ENCODE peak calls at places on chromosomes 13 and 19, in four cellular contexts. J is CD8-positive, alpha-beta T cell; P is upper lobe of right lung; N is tibial nerve. U is an unnamed sample.

GRCh38 chr13:100491164-100491847 is 97.3 kb downstream of the GGACT start:
- DNase-seq in J (no peak), P (no peak), N (peak), U (peak)

GRCh38 chr13:35107535-35107934 is 165.5 kb downstream of the NBEA start:
- DNase-seq in J (no peak), P (no peak), N (no peak), U (no peak)

GRCh38 chr19:49210108-49210900 is 52.7 kb downstream of the TRPM4 start:
- DNase-seq in J (peak), P (peak), N (peak), U (peak)

GRCh38 chr13:48828962-48829405 is 146.7 kb upstream of the FNDC3A start:
- DNase-seq in J (no peak), P (no peak), N (no peak), U (no peak)

GRCh38 chr19:23762884-23763711 is 4.4 kb upstream of the ZNF681 start:
- DNase-seq in J (peak), P (peak), N (no peak), U (peak)

GRCh38 chr13:109155301-109155761 is 525.9 kb downstream of the MYO16 start:
- DNase-seq in J (no peak), P (no peak), N (no peak), U (peak)

GRCh38 chr13:26855071-26855470 is 94.5 kb upstream of the GPR12 start:
- DNase-seq in J (no peak), P (no peak), N (no peak), U (no peak)

GRCh38 chr13:66899955-66900354 is 330.2 kb downstream of the PCDH9 start:
- DNase-seq in J (no peak), P (no peak), N (no peak), U (no peak)

GRCh38 chr19:40609561-40610395 is 8.6 kb downstream of the LTBP4 start:
- DNase-seq in J (peak), P (peak), N (peak), U (peak)

GRCh38 chr19:18428837-18429674 is 8.9 kb downstream of the ISYNA1 start:
- DNase-seq in J (peak), P (peak), N (no peak), U (peak)

GRCh38 chr19:51272183-51272817 is 21.4 kb downstream of the SIGLECL1 start:
- DNase-seq in J (no peak), P (no peak), N (no peak), U (no peak)

GRCh38 chr13:110023729-110024645 is 237.6 kb upstream of the IRS2 start:
- DNase-seq in J (no peak), P (no peak), N (no peak), U (peak)

GRCh38 chr19:2249880-2250764 is 999 bp downstream of the AMH start:
- DNase-seq in J (peak), P (no peak), N (no peak), U (no peak)

GRCh38 chr19:34994286-34994642 is 5.9 kb upstream of the GRAMD1A start:
- DNase-seq in J (no peak), P (no peak), N (no peak), U (no peak)
- H3K4me3 ChIP-seq in J (no peak), P (no peak), N (no peak), U (no peak)

GRCh38 chr13:95111608-95112007 is 189.6 kb downstream of the ABCC4 start:
- DNase-seq in J (no peak), P (no peak), N (no peak), U (no peak)

GRCh38 chr13:95117092-95117491 is 184.2 kb downstream of the ABCC4 start:
- DNase-seq in J (no peak), P (no peak), N (no peak), U (no peak)

GRCh38 chr13:95112883-95113282 is 188.4 kb downstream of the ABCC4 start:
- DNase-seq in J (no peak), P (no peak), N (no peak), U (no peak)

GRCh38 chr13:95115525-95115924 is 185.7 kb downstream of the ABCC4 start:
- DNase-seq in J (no peak), P (no peak), N (no peak), U (no peak)

GRCh38 chr13:95113601-95114000 is 187.7 kb downstream of the ABCC4 start:
- DNase-seq in J (no peak), P (no peak), N (no peak), U (no peak)
- TF ChIP-seq CTCF in J (no peak), P (no peak), N (no peak), U (no peak)

GRCh38 chr19:6058411-6059201 is 51.7 kb downstream of the RFX2 start:
- DNase-seq in J (no peak), P (no peak), N (no peak), U (no peak)
- H3K4me3 ChIP-seq in J (no peak), P (no peak), N (no peak), U (no peak)

DNA sequence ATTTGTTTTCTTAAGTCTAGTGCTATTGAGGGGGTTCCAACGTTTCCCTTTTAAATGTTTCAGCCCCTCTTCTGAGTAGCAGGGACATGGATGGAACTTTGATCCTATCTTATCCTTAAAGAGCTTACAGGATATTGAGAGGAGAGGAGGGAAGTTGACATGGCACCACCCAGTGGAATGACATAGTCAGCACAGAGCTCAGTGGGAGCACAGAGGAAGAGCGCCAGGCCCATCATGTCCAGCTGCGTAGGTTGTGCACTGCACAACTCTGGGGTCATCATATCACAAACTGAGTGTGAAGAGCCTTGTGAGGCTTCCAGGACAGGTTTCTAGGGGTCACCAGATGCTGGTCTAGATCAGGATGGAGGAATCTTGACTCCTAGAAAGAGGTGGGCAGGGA is 4.6 kb upstream of the CDC42EP5 start:
- DNase-seq in J (no peak), P (no peak), N (no peak), U (no peak)
- TF ChIP-seq CTCF in J (no peak), P (no peak), N (no peak), U (no peak)

GRCh38 chr13:20495087-20496023 is 30.3 kb downstream of the CRYL1 start:
- DNase-seq in J (peak), P (no peak), N (peak), U (peak)
- H3K4me3 ChIP-seq in J (no peak), P (peak), N (no peak), U (no peak)

GRCh38 chr13:20093946-20094345 is 66.9 kb downstream of the GJA3 start:
- DNase-seq in J (no peak), P (no peak), N (no peak), U (no peak)
- TF ChIP-seq CTCF in J (no peak), P (no peak), N (no peak), U (no peak)

GRCh38 chr19:15671237-15671636 is 1.6 kb upstream of the CYP4F12 start:
- DNase-seq in J (no peak), P (no peak), N (no peak), U (no peak)

GRCh38 chr19:15671891-15672579 is 852 bp upstream of the CYP4F12 start:
- DNase-seq in J (no peak), P (no peak), N (no peak), U (no peak)

GRCh38 chr19:15673176-15673654 is 328 bp downstream of the CYP4F12 start:
- DNase-seq in J (peak), P (no peak), N (no peak), U (no peak)

GRCh38 chr19:15675560-15675959 is 2.7 kb downstream of the CYP4F12 start:
- DNase-seq in J (no peak), P (no peak), N (no peak), U (no peak)

GRCh38 chr19:15672580-15673175 is at the start of gene CYP4F12:
- DNase-seq in J (peak), P (peak), N (peak), U (no peak)
- H3K4me3 ChIP-seq in J (no peak), P (no peak), N (peak), U (no peak)

GRCh38 chr13:72221276-72221962 is 354.4 kb upstream of the DACH1 start:
- DNase-seq in J (no peak), P (peak), N (no peak), U (no peak)
- TF ChIP-seq CTCF in J (no peak), P (peak), N (no peak), U (peak)

GRCh38 chr19:10095622-10095947 is 6.9 kb downstream of the ANGPTL6 start:
- DNase-seq in J (no peak), P (no peak), N (no peak), U (no peak)
- H3K4me3 ChIP-seq in J (no peak), P (peak), N (peak), U (no peak)

U was measured in astrocyte of the spinal cord.